ENCODE peak calls at places on chromosomes 11 and 22, in six cellular contexts. W, G, B, D, X and O are unnamed samples.

GRCh38 chr11:14358729-14359439 is at the start of gene RRAS2:
- DNase-seq in W (peak; percentile 85), D (peak; percentile 54), B (peak; percentile 83), G (peak; percentile 70), X (peak; percentile 65), O (peak; percentile 80)

GRCh38 chr11:3614742-3615171 is 27.0 kb downstream of the ART5 start:
- DNase-seq in D (no peak), W (no peak), B (no peak), X (no peak), G (no peak), O (no peak)

GRCh38 chr11:14904745-14905103 is 12.7 kb upstream of the CYP2R1 start:
- DNase-seq in W (peak; percentile 85), D (peak; percentile 63), X (peak; percentile 25), G (peak; percentile 54), B (peak; percentile 86), O (peak; percentile 87)

GRCh38 chr22:29528144-29528543 is 25.4 kb downstream of the THOC5 start:
- DNase-seq in X (no peak), B (no peak), D (no peak), G (no peak), W (no peak), O (no peak)

GRCh38 chr11:10818594-10818993 is 9.9 kb upstream of the EIF4G2 start:
- DNase-seq in B (no peak), W (no peak), D (no peak), X (peak; percentile 95), G (no peak), O (no peak)

GRCh38 chr11:86186420-86186819 is 58.1 kb upstream of the EED start:
- DNase-seq in X (no peak), D (no peak), W (no peak), G (no peak), B (no peak), O (no peak)

GRCh38 chr11:44622721-44623258 is 57.3 kb downstream of the CD82 start:
- DNase-seq in G (no peak), B (no peak), X (no peak), D (no peak), W (peak; percentile 39), O (no peak)

GRCh38 chr11:110076388-110076965 is 16.7 kb upstream of the ZC3H12C start:
- DNase-seq in X (no peak), B (no peak), D (no peak), G (no peak), W (no peak), O (no peak)

GRCh38 chr11:4464216-4465159 is 15.4 kb downstream of the OR52K2 start:
- DNase-seq in X (peak; percentile 7), B (no peak), D (no peak), W (no peak), G (no peak), O (no peak)

GRCh38 chr11:66233301-66233700 is 35.1 kb upstream of the RAB1B start:
- DNase-seq in W (no peak), D (no peak), B (no peak), X (no peak), G (no peak), O (no peak)

GRCh38 chr11:47466701-47467250 is 17.8 kb upstream of the RAPSN start:
- DNase-seq in G (no peak), X (no peak), W (no peak), B (peak; percentile 62), D (no peak), O (peak; percentile 23)

GRCh38 chr11:70029831-70030811 is 48.0 kb upstream of the ANO1 start:
- DNase-seq in W (no peak), D (no peak), G (no peak), X (no peak), B (no peak), O (no peak)

GRCh38 chr11:124897681-124898680 is at the start of gene ROBO4:
- DNase-seq in D (no peak), X (peak; percentile 94), B (peak; percentile 84), W (no peak), G (no peak), O (peak; percentile 74)

GRCh38 chr11:34068098-34068497 is 16.6 kb downstream of the CAPRIN1 start:
- DNase-seq in D (no peak), G (no peak), B (no peak), X (peak; percentile 64), W (no peak), O (no peak)

GRCh38 chr22:37546436-37547248 is 13.6 kb upstream of the CDC42EP1 start:
- DNase-seq in D (no peak), B (peak; percentile 88), G (no peak), W (no peak), X (peak; percentile 68), O (peak; percentile 78)

GRCh38 chr11:134418119-134418840 is 6.2 kb upstream of the B3GAT1 start:
- DNase-seq in W (no peak), G (no peak), X (peak; percentile 3), B (no peak), D (no peak), O (no peak)

GRCh38 chr11:33291004-33291777 is 34.0 kb downstream of the HIPK3 start:
- DNase-seq in X (peak; percentile 18), G (no peak), D (no peak), W (no peak), B (no peak), O (no peak)

GRCh38 chr11:44743326-44743725 is 16.6 kb downstream of the TSPAN18 start:
- DNase-seq in B (no peak), D (no peak), W (no peak), G (no peak), X (no peak), O (no peak)

GRCh38 chr11:31820438-31820818 is 9.3 kb upstream of the PAX6 start:
- DNase-seq in X (no peak), D (no peak), B (no peak), W (no peak), G (no peak), O (no peak)

GRCh38 chr11:17585911-17586695 is 39.0 kb downstream of the OTOG start:
- DNase-seq in X (no peak), B (no peak), D (no peak), W (no peak), G (peak; percentile 30), O (no peak)

GRCh38 chr11:112596324-112596723 is 335.7 kb upstream of the PLET1 start:
- DNase-seq in G (no peak), X (no peak), W (no peak), D (no peak), B (no peak), O (no peak)

GRCh38 chr11:130601764-130602163 is 153.3 kb downstream of the ADAMTS15 start:
- DNase-seq in B (no peak), X (no peak), W (no peak), G (no peak), D (no peak), O (no peak)

GRCh38 chr11:88194990-88195389 is 19.7 kb upstream of the RAB38 start:
- DNase-seq in W (no peak), X (no peak), B (no peak), G (no peak), D (no peak), O (no peak)

GRCh38 chr11:86673055-86673843 is 833 bp upstream of the ME3 start:
- DNase-seq in X (no peak), B (peak; percentile 56), G (no peak), D (no peak), W (no peak), O (no peak)

GRCh38 chr11:83863272-83863671 is 577.1 kb upstream of the CCDC90B start:
- DNase-seq in G (no peak), D (no peak), X (no peak), B (no peak), W (no peak), O (no peak)

GRCh38 chr22:43293661-43294392 is 49.3 kb downstream of the SCUBE1 start:
- DNase-seq in B (peak; percentile 66), G (peak; percentile 86), X (peak; percentile 60), W (no peak), D (no peak), O (no peak)

GRCh38 chr11:103007521-103007920 is 52.0 kb upstream of the MMP13 start:
- DNase-seq in B (no peak), X (peak; percentile 55), D (no peak), G (no peak), W (no peak), O (no peak)

DNA sequence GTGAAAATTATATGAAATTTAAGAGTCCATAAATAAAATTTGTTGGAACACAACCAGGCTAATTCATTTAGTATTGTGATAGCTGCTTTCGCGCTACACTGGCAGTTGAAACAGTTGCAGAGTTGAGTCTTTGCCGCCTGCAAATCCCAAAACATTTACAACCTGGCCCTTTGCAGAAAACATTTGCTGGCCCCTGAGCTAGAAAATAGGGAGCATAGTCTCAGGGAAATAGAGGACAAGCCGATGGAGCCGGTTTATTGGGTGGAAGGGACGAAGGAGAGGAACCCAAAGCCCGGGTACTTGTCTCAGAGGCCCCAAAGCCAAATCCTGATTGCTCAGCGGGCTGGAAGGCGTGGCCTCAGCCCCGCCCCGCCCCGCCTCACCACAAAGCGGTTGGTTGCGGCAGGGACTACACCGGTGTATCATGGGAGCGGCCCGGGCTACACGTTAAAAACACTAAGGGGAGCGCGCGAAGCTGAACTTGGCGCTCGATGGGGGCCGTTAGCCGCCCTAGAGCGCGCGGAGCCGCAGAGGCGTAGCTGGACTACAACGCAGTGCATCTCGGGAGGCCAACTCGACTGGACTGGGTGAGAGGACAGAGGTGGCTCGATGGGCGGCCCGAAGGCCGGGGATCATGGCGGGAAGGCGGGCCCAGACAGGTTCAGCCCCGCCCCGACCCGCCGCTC is 347 bp upstream of the SAC3D1 start:
- DNase-seq in D (peak; percentile 79), X (peak; percentile 93), G (peak; percentile 82), B (peak; percentile 94), W (peak; percentile 91), O (peak; percentile 89)
- H3K4me3 ChIP-seq in D (peak overlapping the region; percentile 62), X (peak overlapping the region; percentile 94), G (peak overlapping the region; percentile 63), B (peak overlapping the region; percentile 80), W (peak overlapping the region; percentile 63), O (peak overlapping the region; percentile 96)

DNA sequence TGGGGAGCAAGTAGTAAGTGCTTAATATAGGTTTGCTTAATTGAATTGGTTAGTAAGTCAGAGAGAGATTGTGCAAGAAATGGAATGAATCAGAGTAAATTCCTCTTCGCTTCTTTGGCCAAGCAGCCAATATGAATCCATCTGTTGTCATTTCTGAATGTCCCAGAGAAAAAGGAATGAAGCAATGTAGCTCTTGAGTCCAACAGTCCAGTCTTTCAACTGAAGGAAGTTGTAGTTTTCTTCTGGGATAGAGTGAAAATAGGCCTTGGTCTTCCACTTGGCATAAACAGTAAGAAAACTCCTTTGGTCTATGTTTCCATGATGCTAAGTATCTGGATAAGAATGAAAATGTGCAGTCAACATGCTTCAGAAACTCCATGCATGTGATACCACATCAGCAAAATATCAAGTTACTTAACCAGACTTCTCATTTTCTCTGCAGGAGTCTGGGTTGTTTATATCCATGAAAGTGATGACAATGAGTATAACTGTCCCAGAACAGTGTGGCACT is 1.8 kb upstream of the FIBIN start:
- DNase-seq in G (no peak), X (peak; percentile 93), D (no peak), B (no peak), W (no peak), O (no peak)
- H3K27ac ChIP-seq in G (peak overlapping the region; percentile 79), X (peak overlapping the region; percentile 95), D (no peak overlapping the region), B (peak overlapping the region; percentile 58), W (no peak overlapping the region), O (peak overlapping the region; percentile 86)

GRCh38 chr22:47622541-47622940 is 860.1 kb downstream of the TBC1D22A start:
- DNase-seq in D (no peak), W (no peak), X (no peak), G (no peak), B (no peak), O (no peak)
- H3K4me1 ChIP-seq in D (no peaks in the 10 kb centered on the region), W (no peaks in the 10 kb centered on the region), X (no peaks in the 10 kb centered on the region), G (no peaks in the 10 kb centered on the region), B (no peaks in the 10 kb centered on the region), O (no peaks in the 10 kb centered on the region)

GRCh38 chr22:32204211-32204855 is 540 bp downstream of the RFPL2 start:
- DNase-seq in B (no peak), X (no peak), D (no peak), G (no peak), W (no peak), O (no peak)
- H3K4me3 ChIP-seq in B (peak overlapping the region; percentile 2), X (no peak overlapping the region), D (peak overlapping the region; percentile 57), G (no peak overlapping the region), W (peak overlapping the region; percentile 44), O (peak overlapping the region; percentile 51)

GRCh38 chr22:17897864-17898263 is 123.6 kb upstream of the BID start:
- DNase-seq in B (no peak), W (no peak), G (no peak), D (no peak), X (no peak), O (no peak)
- H3K27ac ChIP-seq in B (no peak overlapping the region), W (no peak overlapping the region), G (no peak overlapping the region), D (no peak overlapping the region), X (no peak overlapping the region), O (peak overlapping the region; percentile 79)